ENCODE peak calls at places on chromosomes 5 and 9, in eight cellular contexts. One of them, this sample, is unnamed.

GRCh38 chr9:96130970-96131369 is 171.0 kb downstream of the HSD17B3 start:
- DNase-seq in astrocyte of the spinal cord: no peak
- DNase-seq in heart left ventricle: no peak
- DNase-seq in cardiac fibroblast: no peak
- DNase-seq in PC-9: no peak
- DNase-seq in neural progenitor cell: no peak
- DNase-seq in A549: no peak
- DNase-seq in testis: no peak
- DNase-seq in this sample: no peak

GRCh38 chr5:167759411-167759821 is 532.0 kb upstream of the WWC1 start:
- DNase-seq in astrocyte of the spinal cord: peak
- DNase-seq in heart left ventricle: no peak
- DNase-seq in cardiac fibroblast: peak
- DNase-seq in PC-9: peak
- DNase-seq in neural progenitor cell: no peak
- DNase-seq in A549: peak
- DNase-seq in testis: no peak
- DNase-seq in this sample: peak

GRCh38 chr5:173673295-173674170 is 57.1 kb upstream of the BOD1 start:
- DNase-seq in astrocyte of the spinal cord: no peak
- DNase-seq in heart left ventricle: no peak
- DNase-seq in cardiac fibroblast: no peak
- DNase-seq in PC-9: no peak
- DNase-seq in neural progenitor cell: peak
- DNase-seq in A549: no peak
- DNase-seq in testis: peak
- DNase-seq in this sample: no peak

GRCh38 chr5:56168066-56168478 is 65.1 kb downstream of the ANKRD55 start:
- DNase-seq in astrocyte of the spinal cord: peak
- DNase-seq in heart left ventricle: no peak
- DNase-seq in cardiac fibroblast: no peak
- DNase-seq in PC-9: no peak
- DNase-seq in neural progenitor cell: no peak
- DNase-seq in A549: no peak
- DNase-seq in testis: no peak
- DNase-seq in this sample: peak

GRCh38 chr9:136239963-136240330 is 5.7 kb downstream of the QSOX2 start:
- DNase-seq in astrocyte of the spinal cord: no peak
- DNase-seq in heart left ventricle: no peak
- DNase-seq in cardiac fibroblast: no peak
- DNase-seq in PC-9: no peak
- DNase-seq in neural progenitor cell: no peak
- DNase-seq in A549: no peak
- DNase-seq in testis: no peak
- DNase-seq in this sample: no peak

GRCh38 chr5:133962801-133963476 is 5.5 kb downstream of the C5orf15 start:
- DNase-seq in astrocyte of the spinal cord: peak
- DNase-seq in heart left ventricle: no peak
- DNase-seq in cardiac fibroblast: peak
- DNase-seq in PC-9: no peak
- DNase-seq in neural progenitor cell: no peak
- DNase-seq in A549: no peak
- DNase-seq in testis: no peak
- DNase-seq in this sample: peak

GRCh38 chr9:111866976-111867375 is 29.6 kb upstream of the UGCG start:
- DNase-seq in astrocyte of the spinal cord: peak
- DNase-seq in heart left ventricle: no peak
- DNase-seq in cardiac fibroblast: peak
- DNase-seq in PC-9: peak
- DNase-seq in neural progenitor cell: no peak
- DNase-seq in A549: peak
- DNase-seq in testis: no peak
- DNase-seq in this sample: peak

GRCh38 chr5:69450116-69450515 is 35.2 kb downstream of the MARVELD2 start:
- DNase-seq in astrocyte of the spinal cord: peak
- DNase-seq in heart left ventricle: no peak
- DNase-seq in cardiac fibroblast: peak
- DNase-seq in PC-9: peak
- DNase-seq in neural progenitor cell: no peak
- DNase-seq in A549: peak
- DNase-seq in testis: no peak
- DNase-seq in this sample: peak

GRCh38 chr9:121779381-121780117 is 128.1 kb downstream of the DAB2IP start:
- DNase-seq in astrocyte of the spinal cord: peak
- DNase-seq in heart left ventricle: peak
- DNase-seq in cardiac fibroblast: no peak
- DNase-seq in PC-9: no peak
- DNase-seq in neural progenitor cell: peak
- DNase-seq in A549: no peak
- DNase-seq in testis: peak
- DNase-seq in this sample: no peak

GRCh38 chr9:127561491-127562270 is 50.4 kb upstream of the STXBP1 start:
- DNase-seq in astrocyte of the spinal cord: peak
- DNase-seq in heart left ventricle: peak
- DNase-seq in cardiac fibroblast: peak
- DNase-seq in PC-9: peak
- DNase-seq in neural progenitor cell: peak
- DNase-seq in A549: peak
- DNase-seq in testis: peak
- DNase-seq in this sample: peak

GRCh38 chr9:5949103-5949699 is 58.5 kb downstream of the MLANA start:
- DNase-seq in astrocyte of the spinal cord: no peak
- DNase-seq in heart left ventricle: no peak
- DNase-seq in cardiac fibroblast: peak
- DNase-seq in PC-9: peak
- DNase-seq in neural progenitor cell: no peak
- DNase-seq in A549: peak
- DNase-seq in testis: no peak
- DNase-seq in this sample: no peak

GRCh38 chr5:173228639-173229380 is 6.2 kb downstream of the NKX2-5 start:
- DNase-seq in astrocyte of the spinal cord: no peak
- DNase-seq in heart left ventricle: no peak
- DNase-seq in cardiac fibroblast: no peak
- DNase-seq in PC-9: no peak
- DNase-seq in neural progenitor cell: peak
- DNase-seq in A549: no peak
- DNase-seq in testis: peak
- DNase-seq in this sample: no peak

DNA sequence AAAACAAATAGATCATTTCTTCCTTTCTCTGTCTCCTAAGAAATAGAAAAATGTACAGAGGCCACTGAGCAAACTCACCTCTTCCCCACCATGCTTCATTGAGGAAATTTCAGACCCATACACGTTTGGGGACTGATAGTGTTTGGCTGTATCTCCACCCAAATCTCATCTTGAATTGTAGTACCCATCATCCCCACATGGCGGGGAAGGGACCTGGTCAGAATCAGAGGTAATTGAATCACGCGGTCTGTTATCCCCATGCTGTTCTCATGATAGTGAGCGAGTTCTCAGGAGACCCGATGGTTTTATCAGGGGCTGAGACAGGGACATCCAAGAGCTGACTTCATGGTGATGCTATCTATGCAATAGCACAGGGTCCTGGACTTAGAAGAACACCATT is 1655.8 kb downstream of the MAT2B start:
- DNase-seq in astrocyte of the spinal cord: no peak
- DNase-seq in heart left ventricle: no peak
- DNase-seq in cardiac fibroblast: no peak
- DNase-seq in PC-9: no peak
- DNase-seq in neural progenitor cell: peak
- DNase-seq in A549: peak
- DNase-seq in testis: no peak
- DNase-seq in this sample: no peak
- TF ChIP-seq CTCF in astrocyte of the spinal cord: peak
- TF ChIP-seq CTCF in heart left ventricle: no peak
- TF ChIP-seq CTCF in cardiac fibroblast: no peak
- TF ChIP-seq CTCF in PC-9: peak
- TF ChIP-seq CTCF in neural progenitor cell: peak
- TF ChIP-seq CTCF in A549: no peak
- TF ChIP-seq CTCF in testis: no peak
- TF ChIP-seq CTCF in this sample: peak

GRCh38 chr5:135041145-135041587 is 7.1 kb upstream of the PITX1 start:
- DNase-seq in astrocyte of the spinal cord: no peak
- DNase-seq in heart left ventricle: no peak
- DNase-seq in cardiac fibroblast: no peak
- DNase-seq in PC-9: no peak
- DNase-seq in neural progenitor cell: no peak
- DNase-seq in A549: no peak
- DNase-seq in testis: no peak
- DNase-seq in this sample: no peak

GRCh38 chr5:135038202-135038828 is 4.3 kb upstream of the PITX1 start:
- DNase-seq in astrocyte of the spinal cord: no peak
- DNase-seq in heart left ventricle: no peak
- DNase-seq in cardiac fibroblast: no peak
- DNase-seq in PC-9: no peak
- DNase-seq in neural progenitor cell: peak
- DNase-seq in A549: no peak
- DNase-seq in testis: no peak
- DNase-seq in this sample: no peak

GRCh38 chr5:135040331-135041144 is 6.5 kb upstream of the PITX1 start:
- DNase-seq in astrocyte of the spinal cord: no peak
- DNase-seq in heart left ventricle: no peak
- DNase-seq in cardiac fibroblast: no peak
- DNase-seq in PC-9: no peak
- DNase-seq in neural progenitor cell: peak
- DNase-seq in A549: no peak
- DNase-seq in testis: no peak
- DNase-seq in this sample: no peak

GRCh38 chr5:135038829-135039525 is 4.9 kb upstream of the PITX1 start:
- DNase-seq in astrocyte of the spinal cord: no peak
- DNase-seq in heart left ventricle: no peak
- DNase-seq in cardiac fibroblast: no peak
- DNase-seq in PC-9: no peak
- DNase-seq in neural progenitor cell: peak
- DNase-seq in A549: no peak
- DNase-seq in testis: no peak
- DNase-seq in this sample: no peak

GRCh38 chr5:135039526-135040296 is 5.7 kb upstream of the PITX1 start:
- DNase-seq in astrocyte of the spinal cord: no peak
- DNase-seq in heart left ventricle: no peak
- DNase-seq in cardiac fibroblast: no peak
- DNase-seq in PC-9: no peak
- DNase-seq in neural progenitor cell: peak
- DNase-seq in A549: no peak
- DNase-seq in testis: no peak
- DNase-seq in this sample: no peak
- H3K4me3 ChIP-seq in astrocyte of the spinal cord: no peak
- H3K4me3 ChIP-seq in heart left ventricle: no peak
- H3K4me3 ChIP-seq in cardiac fibroblast: no peak
- H3K4me3 ChIP-seq in PC-9: peak
- H3K4me3 ChIP-seq in neural progenitor cell: peak
- H3K4me3 ChIP-seq in A549: peak
- H3K4me3 ChIP-seq in testis: peak
- H3K4me3 ChIP-seq in this sample: no peak

GRCh38 chr9:112917987-112918362 is 27.3 kb upstream of the SLC46A2 start:
- DNase-seq in astrocyte of the spinal cord: no peak
- DNase-seq in heart left ventricle: no peak
- DNase-seq in cardiac fibroblast: no peak
- DNase-seq in PC-9: no peak
- DNase-seq in neural progenitor cell: no peak
- DNase-seq in A549: no peak
- DNase-seq in testis: no peak
- DNase-seq in this sample: no peak

GRCh38 chr9:112925058-112925641 is 34.5 kb upstream of the SLC46A2 start:
- DNase-seq in astrocyte of the spinal cord: peak
- DNase-seq in heart left ventricle: no peak
- DNase-seq in cardiac fibroblast: peak
- DNase-seq in PC-9: peak
- DNase-seq in neural progenitor cell: peak
- DNase-seq in A549: peak
- DNase-seq in testis: peak
- DNase-seq in this sample: peak

GRCh38 chr9:112917027-112917986 is 26.6 kb upstream of the SLC46A2 start:
- DNase-seq in astrocyte of the spinal cord: no peak
- DNase-seq in heart left ventricle: no peak
- DNase-seq in cardiac fibroblast: no peak
- DNase-seq in PC-9: peak
- DNase-seq in neural progenitor cell: no peak
- DNase-seq in A549: no peak
- DNase-seq in testis: no peak
- DNase-seq in this sample: no peak

DNA sequence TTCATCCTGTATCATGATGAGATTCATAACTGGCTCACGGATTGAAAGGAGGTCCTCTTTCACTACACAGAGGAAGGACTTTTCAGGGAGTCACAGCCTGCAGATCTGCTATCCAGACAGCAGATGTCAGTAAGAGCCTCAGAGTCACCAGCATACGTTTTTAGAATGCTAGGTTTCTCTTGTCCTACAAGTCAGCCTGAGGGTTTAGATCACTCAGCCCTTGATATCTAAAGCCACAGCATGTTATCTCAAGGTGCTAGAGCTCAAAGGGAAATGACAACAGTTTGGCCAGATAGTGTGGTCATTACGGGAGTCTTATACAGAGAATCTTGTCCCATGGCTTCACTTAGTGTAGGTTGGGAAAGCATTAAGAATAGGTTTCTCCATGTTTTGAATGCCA is 30.9 kb upstream of the SLC46A2 start:
- DNase-seq in astrocyte of the spinal cord: peak
- DNase-seq in heart left ventricle: no peak
- DNase-seq in cardiac fibroblast: peak
- DNase-seq in PC-9: peak
- DNase-seq in neural progenitor cell: peak
- DNase-seq in A549: peak
- DNase-seq in testis: peak
- DNase-seq in this sample: peak
- TF ChIP-seq CTCF in astrocyte of the spinal cord: peak
- TF ChIP-seq CTCF in heart left ventricle: peak
- TF ChIP-seq CTCF in cardiac fibroblast: peak
- TF ChIP-seq CTCF in PC-9: peak
- TF ChIP-seq CTCF in neural progenitor cell: peak
- TF ChIP-seq CTCF in A549: peak
- TF ChIP-seq CTCF in testis: peak
- TF ChIP-seq CTCF in this sample: peak

GRCh38 chr5:116951217-116951616 is 376.6 kb upstream of the SEMA6A start:
- DNase-seq in astrocyte of the spinal cord: no peak
- DNase-seq in heart left ventricle: no peak
- DNase-seq in cardiac fibroblast: no peak
- DNase-seq in PC-9: no peak
- DNase-seq in neural progenitor cell: no peak
- DNase-seq in A549: no peak
- DNase-seq in testis: no peak
- DNase-seq in this sample: no peak

GRCh38 chr5:116942622-116943021 is 368.0 kb upstream of the SEMA6A start:
- DNase-seq in astrocyte of the spinal cord: peak
- DNase-seq in heart left ventricle: no peak
- DNase-seq in cardiac fibroblast: no peak
- DNase-seq in PC-9: no peak
- DNase-seq in neural progenitor cell: no peak
- DNase-seq in A549: no peak
- DNase-seq in testis: no peak
- DNase-seq in this sample: no peak

GRCh38 chr5:116944171-116944570 is 369.5 kb upstream of the SEMA6A start:
- DNase-seq in astrocyte of the spinal cord: no peak
- DNase-seq in heart left ventricle: no peak
- DNase-seq in cardiac fibroblast: no peak
- DNase-seq in PC-9: no peak
- DNase-seq in neural progenitor cell: peak
- DNase-seq in A549: no peak
- DNase-seq in testis: no peak
- DNase-seq in this sample: no peak

GRCh38 chr5:116953251-116953934 is 378.8 kb upstream of the SEMA6A start:
- DNase-seq in astrocyte of the spinal cord: no peak
- DNase-seq in heart left ventricle: no peak
- DNase-seq in cardiac fibroblast: no peak
- DNase-seq in PC-9: no peak
- DNase-seq in neural progenitor cell: peak
- DNase-seq in A549: no peak
- DNase-seq in testis: no peak
- DNase-seq in this sample: no peak

GRCh38 chr5:116947691-116948528 is 373.3 kb upstream of the SEMA6A start:
- DNase-seq in astrocyte of the spinal cord: peak
- DNase-seq in heart left ventricle: peak
- DNase-seq in cardiac fibroblast: peak
- DNase-seq in PC-9: no peak
- DNase-seq in neural progenitor cell: peak
- DNase-seq in A549: peak
- DNase-seq in testis: peak
- DNase-seq in this sample: no peak
- H3K4me3 ChIP-seq in astrocyte of the spinal cord: no peak
- H3K4me3 ChIP-seq in heart left ventricle: no peak
- H3K4me3 ChIP-seq in cardiac fibroblast: no peak
- H3K4me3 ChIP-seq in PC-9: no peak
- H3K4me3 ChIP-seq in neural progenitor cell: no peak
- H3K4me3 ChIP-seq in A549: no peak
- H3K4me3 ChIP-seq in testis: no peak
- H3K4me3 ChIP-seq in this sample: no peak

This sample was measured in fibroblast of the aortic adventitia.